ENCODE peak calls at places on chromosomes 7 and 10, in seven cellular contexts. C, W, P, Y, V, L and U are unnamed samples.
A peak's percentile ranks its signal among the peaks of the same experiment; 100 is the strongest.

GRCh38 chr7:159015081-159015893 is 129.4 kb downstream of the VIPR2 start:
- DNase-seq in L (peak; percentile 52), C (no peak), Y (peak; percentile 17), V (peak; percentile 95), W (peak; percentile 66), P (no peak), U (peak; percentile 1)

GRCh38 chr7:101733713-101734475 is 83.5 kb upstream of the CUX1 start:
- DNase-seq in Y (peak; percentile 14), P (peak; percentile 66), C (no peak), W (peak; percentile 10), L (peak; percentile 72), V (peak; percentile 71), U (peak; percentile 52)

GRCh38 chr10:127158663-127159062 is 37.7 kb downstream of the INSYN2A start:
- DNase-seq in W (no peak), P (no peak), Y (no peak), L (no peak), C (no peak), V (no peak), U (no peak)

GRCh38 chr7:85078181-85078580 is 108.7 kb downstream of the SEMA3D start:
- DNase-seq in W (no peak), L (no peak), Y (no peak), C (no peak), V (no peak), P (no peak), U (no peak)

GRCh38 chr7:129801882-129802281 is 150.9 kb downstream of the UBE2H start:
- DNase-seq in Y (no peak), W (no peak), L (no peak), V (no peak), C (no peak), P (no peak), U (no peak)

GRCh38 chr10:117391436-117392205 is 16.4 kb upstream of the PDZD8 start:
- DNase-seq in Y (peak; percentile 47), L (peak; percentile 59), P (no peak), C (no peak), W (no peak), V (no peak), U (peak; percentile 57)

GRCh38 chr10:58918887-58919286 is 257.6 kb upstream of the PHYHIPL start:
- DNase-seq in Y (no peak), W (no peak), V (no peak), P (no peak), L (no peak), C (no peak), U (no peak)

GRCh38 chr10:12194752-12195271 is 879 bp downstream of the NUDT5 start:
- DNase-seq in P (peak; percentile 35), W (peak; percentile 7), Y (peak; percentile 47), L (peak; percentile 46), V (no peak), C (no peak), U (peak; percentile 49)

GRCh38 chr7:28558236-28558635 is 145.9 kb downstream of the CREB5 start:
- DNase-seq in W (no peak), V (no peak), P (no peak), Y (no peak), L (no peak), C (no peak), U (no peak)

GRCh38 chr10:31977440-31978157 is 49.0 kb upstream of the ARHGAP12 start:
- DNase-seq in W (no peak), C (no peak), L (peak; percentile 65), P (no peak), V (no peak), Y (peak; percentile 45), U (peak; percentile 80)

GRCh38 chr10:93198401-93199175 is 124.9 kb downstream of the CYP26A1 start:
- DNase-seq in P (no peak), C (no peak), Y (peak; percentile 29), L (peak; percentile 51), W (no peak), V (no peak), U (peak; percentile 50)

GRCh38 chr10:91632671-91633550 is at the start of gene PPP1R3C:
- DNase-seq in P (peak; percentile 93), V (peak; percentile 88), Y (peak; percentile 79), L (peak; percentile 94), W (peak; percentile 88), C (peak; percentile 9), U (peak; percentile 91)

GRCh38 chr7:91771394-91771793 is 109.1 kb downstream of the MTERF1 start:
- DNase-seq in L (no peak), V (no peak), P (no peak), C (no peak), Y (peak; percentile 64), W (no peak), U (peak; percentile 49)

GRCh38 chr10:6200588-6201510 is 1.9 kb upstream of the PFKFB3 start:
- DNase-seq in L (no peak), C (peak; percentile 21), Y (peak; percentile 23), V (peak; percentile 71), P (peak; percentile 46), W (peak; percentile 32), U (no peak)

GRCh38 chr7:29288534-29289091 is 94.0 kb downstream of the CHN2 start:
- DNase-seq in V (no peak), P (no peak), Y (no peak), C (no peak), W (no peak), L (no peak), U (no peak)

GRCh38 chr7:7032221-7032620 is 150.1 kb upstream of the C1GALT1 start:
- DNase-seq in W (no peak), Y (no peak), P (no peak), L (no peak), C (no peak), V (no peak), U (no peak)

GRCh38 chr7:23062452-23062851 is 43.1 kb upstream of the KLHL7 start:
- DNase-seq in C (no peak), W (no peak), L (peak; percentile 68), P (no peak), V (no peak), Y (peak; percentile 91), U (peak; percentile 21)

GRCh38 chr10:90148121-90148855 is 446.9 kb downstream of the KIF20B start:
- DNase-seq in L (peak; percentile 77), Y (peak; percentile 80), P (peak; percentile 2), W (no peak), V (no peak), C (no peak), U (peak; percentile 69)

GRCh38 chr7:127066974-127067373 is 185.8 kb downstream of the GRM8 start:
- DNase-seq in C (no peak), V (no peak), Y (no peak), P (no peak), L (no peak), W (no peak), U (no peak)

GRCh38 chr10:123916775-123917174 is 25.2 kb upstream of the CPXM2 start:
- DNase-seq in V (no peak), L (no peak), W (no peak), P (no peak), C (no peak), Y (no peak), U (no peak)

GRCh38 chr7:44348851-44349781 is 23.7 kb upstream of the CAMK2B start:
- DNase-seq in Y (no peak), V (no peak), W (no peak), P (no peak), L (peak; percentile 9), C (no peak), U (no peak)

GRCh38 chr10:60810437-60811182 is 32.3 kb downstream of the CDK1 start:
- DNase-seq in P (no peak), Y (peak; percentile 52), V (no peak), C (no peak), L (peak; percentile 78), W (peak; percentile 33), U (peak; percentile 82)

GRCh38 chr7:145986248-145986874 is 130.2 kb upstream of the CNTNAP2 start:
- DNase-seq in P (no peak), C (no peak), Y (no peak), L (no peak), V (no peak), W (no peak), U (no peak)

GRCh38 chr7:150914196-150914595 is 61.9 kb downstream of the AOC1 start:
- DNase-seq in L (no peak), Y (no peak), W (no peak), C (no peak), P (no peak), V (no peak), U (no peak)

GRCh38 chr10:33498354-33498753 is 163.9 kb upstream of the NRP1 start:
- DNase-seq in V (no peak), Y (no peak), P (no peak), C (no peak), L (no peak), W (no peak), U (no peak)

GRCh38 chr7:154640266-154640865 is 362.6 kb downstream of the PAXIP1 start:
- DNase-seq in Y (no peak), V (no peak), P (peak; percentile 69), C (no peak), L (no peak), W (no peak), U (no peak)
- TF ChIP-seq CTCF in Y (no peak), V (no peak), P (no peak), C (no peak), L (no peak), W (peak; percentile 8), U (no peak)

GRCh38 chr10:75235375-75236177 is at the start of gene COMTD1:
- DNase-seq in W (peak; percentile 90), Y (peak; percentile 81), C (peak; percentile 90), L (peak; percentile 92), V (peak; percentile 93), P (peak; percentile 95), U (peak; percentile 83)

GRCh38 chr10:75238182-75239180 is 2.7 kb upstream of the COMTD1 start:
- DNase-seq in P (peak; percentile 66), W (no peak), C (no peak), L (no peak), Y (no peak), V (no peak), U (no peak)

GRCh38 chr10:75234017-75234682 is 1.6 kb downstream of the COMTD1 start:
- DNase-seq in C (peak; percentile 98), P (peak; percentile 95), V (peak; percentile 95), W (peak; percentile 90), L (peak; percentile 91), Y (peak; percentile 78), U (peak; percentile 71)

GRCh38 chr10:75234683-75235374 is 928 bp downstream of the COMTD1 start:
- DNase-seq in W (no peak), P (peak; percentile 59), V (no peak), L (no peak), C (no peak), Y (no peak), U (no peak)

GRCh38 chr10:75236178-75236825 is 545 bp upstream of the COMTD1 start:
- DNase-seq in C (no peak), W (no peak), V (no peak), L (no peak), P (no peak), Y (no peak), U (no peak)
- H3K4me3 ChIP-seq in C (no peak overlapping the region), W (no peak overlapping the region), V (peak overlapping the region; percentile 83), L (no peak overlapping the region), P (peak overlapping the region; percentile 61), Y (no peak overlapping the region), U (no peak overlapping the region)

GRCh38 chr10:86698207-86698940 is 30.1 kb downstream of the LDB3 start:
- DNase-seq in C (no peak), Y (no peak), L (no peak), W (no peak), V (no peak), P (no peak), U (no peak)
- TF ChIP-seq CTCF in C (no peak), Y (no peak), L (peak; percentile 10), W (no peak), V (no peak), P (no peak), U (no peak)

DNA sequence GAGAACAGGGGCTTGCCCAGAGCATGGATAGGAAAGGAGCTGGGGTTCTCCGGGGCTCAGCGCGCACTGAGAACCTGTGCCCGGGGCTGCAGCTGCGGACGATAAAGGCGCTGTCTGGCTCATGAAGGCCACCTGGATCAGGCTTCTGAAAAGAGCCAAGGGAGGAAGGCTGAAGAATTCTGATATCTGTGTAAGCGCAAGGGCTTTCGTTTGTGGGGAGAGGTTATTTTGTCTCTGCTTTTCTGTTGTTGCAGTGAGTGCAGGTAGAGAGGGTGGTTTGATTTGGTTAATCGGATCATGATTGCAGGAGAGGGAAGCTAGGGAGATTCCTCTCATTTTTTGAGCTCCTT is 250.5 kb downstream of the NSUN6 start:
- DNase-seq in L (no peak), W (no peak), C (no peak), V (no peak), P (peak; percentile 47), Y (no peak), U (no peak)
- H3K4me3 ChIP-seq in L (no peak overlapping the region), W (no peak overlapping the region), C (no peak overlapping the region), V (peak overlapping the region; percentile 16), P (peak overlapping the region; percentile 43), Y (no peak overlapping the region), U (no peak overlapping the region)